ENCODE peak calls at places on chromosomes 16 and 17, in four cellular contexts. U is CD4-positive, alpha-beta T cell; D is SK-N-SH; G is AG09319. X is an unnamed sample.
A peak's percentile ranks its signal among the peaks of the same experiment; 100 is the strongest.

GRCh38 chr16:89565506-89566372 is 5.3 kb downstream of the RPL13 start:
- DNase-seq in G (no peak), D (peak; percentile 84), U (peak; percentile 57), X (peak; percentile 72)

GRCh38 chr17:6599364-6599763 is 41.1 kb downstream of the KIAA0753 start:
- DNase-seq in G (no peak), D (no peak), U (no peak), X (no peak)

GRCh38 chr16:49158029-49158642 is 123.5 kb downstream of the CBLN1 start:
- DNase-seq in U (no peak), D (no peak), G (no peak), X (no peak)

GRCh38 chr17:1736348-1737281 is 6.1 kb upstream of the SERPINF2 start:
- DNase-seq in D (peak; percentile 43), U (no peak), G (no peak), X (no peak)

GRCh38 chr17:4204676-4205075 is 59.1 kb downstream of the ANKFY1 start:
- DNase-seq in D (no peak), G (peak; percentile 83), U (no peak), X (no peak)

GRCh38 chr16:57889960-57890751 is 80.8 kb downstream of the CNGB1 start:
- DNase-seq in G (peak; percentile 28), U (no peak), D (no peak), X (no peak)

GRCh38 chr16:84332975-84333684 is 35.2 kb upstream of the ATP2C2 start:
- DNase-seq in U (no peak), D (no peak), G (no peak), X (no peak)

GRCh38 chr17:14211778-14212177 is 24.9 kb downstream of the CDRT15 start:
- DNase-seq in U (peak; percentile 66), G (no peak), D (no peak), X (no peak)

GRCh38 chr16:66988197-66988788 is at the start of gene CES4A:
- DNase-seq in U (no peak), D (no peak), G (peak; percentile 68), X (no peak)

GRCh38 chr16:19400709-19401108 is 17.0 kb upstream of the TMC5 start:
- DNase-seq in D (no peak), G (no peak), U (no peak), X (no peak)

GRCh38 chr17:59756236-59756818 is 48.9 kb downstream of the VMP1 start:
- DNase-seq in G (no peak), D (no peak), U (no peak), X (no peak)

GRCh38 chr17:31319253-31319661 is 2.2 kb downstream of the EVI2A start:
- DNase-seq in G (no peak), D (no peak), U (no peak), X (no peak)

GRCh38 chr16:50862818-50863672 is 121.2 kb downstream of the CYLD start:
- DNase-seq in U (no peak), G (no peak), D (peak; percentile 45), X (peak; percentile 39)

GRCh38 chr16:81778861-81779539 is at the start of gene PLCG2:
- DNase-seq in U (peak; percentile 58), D (peak; percentile 75), G (no peak), X (peak; percentile 72)

GRCh38 chr16:85441890-85442670 is 171.0 kb upstream of the GSE1 start:
- DNase-seq in G (no peak), U (no peak), D (no peak), X (no peak)

GRCh38 chr16:85440744-85441143 is 172.4 kb upstream of the GSE1 start:
- DNase-seq in D (no peak), U (no peak), G (no peak), X (no peak)

GRCh38 chr16:85443531-85443930 is 169.6 kb upstream of the GSE1 start:
- DNase-seq in U (no peak), D (no peak), G (no peak), X (no peak)

GRCh38 chr16:85443116-85443515 is 170.0 kb upstream of the GSE1 start:
- DNase-seq in U (no peak), D (no peak), G (no peak), X (no peak)

DNA sequence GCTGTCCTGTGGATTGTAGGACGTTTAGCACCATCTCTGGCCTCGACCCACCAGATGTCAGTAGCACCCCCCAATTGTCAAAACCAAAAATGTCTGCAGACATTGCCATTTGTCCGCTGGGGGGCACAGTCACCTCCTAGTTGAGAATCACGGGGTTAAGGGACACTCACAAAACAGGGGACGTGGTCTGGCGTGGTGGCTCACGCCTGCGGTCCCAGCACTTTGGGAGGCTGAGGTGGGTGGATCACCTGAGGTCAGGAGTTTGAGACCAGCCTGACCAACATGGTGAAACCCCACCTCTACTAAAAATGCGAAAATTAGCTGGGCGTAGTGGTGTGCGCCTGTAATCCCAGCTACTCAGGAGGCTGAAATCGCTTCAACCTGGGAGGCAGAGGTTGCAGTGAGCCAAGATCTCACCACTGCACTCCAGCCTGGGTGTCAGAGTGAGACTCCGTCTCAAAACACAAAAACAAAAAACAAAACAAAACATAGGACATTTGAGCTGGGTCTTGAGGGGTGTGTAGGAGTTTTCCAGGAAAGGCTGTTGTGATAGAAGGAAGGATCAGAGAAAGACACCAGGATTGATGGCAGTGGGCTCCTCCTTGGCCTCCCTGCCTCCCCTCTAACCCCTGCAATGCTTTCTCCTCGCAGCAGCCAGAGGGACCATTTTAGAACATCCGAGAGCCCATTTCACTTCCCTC is 171.8 kb upstream of the GSE1 start:
- DNase-seq in G (no peak), U (no peak), D (no peak), X (no peak)
- TF ChIP-seq CTCF in G (no peak), U (no peak), D (no peak), X (no peak)

DNA sequence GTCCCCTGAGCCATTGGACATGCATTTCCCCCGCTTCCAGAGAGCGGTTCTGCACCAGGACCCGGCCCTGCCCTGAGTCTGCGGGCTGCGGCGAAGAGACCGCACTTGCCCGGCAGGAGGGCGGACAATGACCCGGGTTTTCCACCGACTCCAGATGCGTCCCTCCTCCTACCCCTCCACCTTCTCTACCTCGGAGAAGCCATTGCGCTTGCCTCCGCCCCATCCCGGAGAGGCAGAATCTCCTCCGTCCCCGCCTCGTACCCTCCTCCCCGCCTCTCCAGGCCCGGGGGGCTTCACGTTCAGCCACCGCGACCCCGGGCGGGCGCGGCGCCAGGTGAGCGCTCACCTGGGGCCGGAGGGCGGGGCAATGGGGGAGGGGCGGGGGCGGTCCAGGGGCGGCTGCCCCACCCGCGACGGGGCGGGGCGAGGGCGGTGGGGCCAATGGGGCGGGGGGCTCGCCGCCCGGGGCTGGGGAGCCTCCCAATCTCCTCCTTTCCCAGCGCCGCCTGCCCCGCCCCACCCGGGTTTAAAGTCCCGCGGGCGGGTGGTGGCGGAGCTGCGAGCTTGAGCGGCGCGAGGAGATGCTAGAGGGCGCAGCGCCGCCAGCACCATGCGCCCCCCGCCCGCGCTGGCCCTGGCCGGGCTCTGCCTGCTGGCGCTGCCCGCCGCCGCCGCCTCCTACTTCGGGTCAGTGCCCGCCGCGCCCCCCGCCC is at the start of gene WNT9B:
- DNase-seq in D (peak; percentile 90), U (no peak), G (no peak), X (peak; percentile 51)
- TF ChIP-seq CTCF in D (peak; percentile 17), U (no peak), G (no peak), X (no peak)

DNA sequence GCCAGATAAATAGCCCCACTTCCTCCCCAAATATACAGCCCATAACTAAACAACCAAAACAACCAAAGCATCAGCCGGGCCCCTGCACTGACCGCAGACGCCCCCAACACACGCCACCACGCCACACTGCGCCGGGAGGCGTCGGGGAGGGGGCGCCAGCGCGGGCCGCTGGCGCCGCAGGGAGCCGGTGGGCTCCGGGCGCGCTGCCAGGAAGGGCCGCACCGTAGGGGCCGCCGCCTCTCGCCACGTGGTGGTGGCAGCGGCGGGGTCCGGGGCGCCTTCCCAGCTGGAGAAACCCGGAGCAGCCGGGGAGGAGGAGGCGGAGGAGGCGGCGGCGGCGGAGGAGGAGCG is 319 bp upstream of the TBKBP1 start:
- DNase-seq in D (no peak), U (no peak), G (no peak), X (peak; percentile 82)
- TF ChIP-seq CTCF in D (peak; percentile 5), U (no peak), G (no peak), X (no peak)

GRCh38 chr17:39979865-39980401 is 674 bp upstream of the PSMD3 start:
- DNase-seq in U (no peak), D (peak; percentile 67), G (no peak), X (peak; percentile 29)
- TF ChIP-seq CTCF in U (no peak), D (no peak), G (no peak), X (no peak)

GRCh38 chr17:74305865-74306654 is 20.0 kb upstream of the KIF19 start:
- DNase-seq in D (no peak), G (no peak), U (no peak), X (no peak)
- TF ChIP-seq CTCF in D (no peak), G (no peak), U (no peak), X (peak; percentile 19)

GRCh38 chr16:64362193-64362592 is 759.7 kb downstream of the CDH11 start:
- DNase-seq in U (no peak), D (no peak), G (no peak), X (no peak)

GRCh38 chr16:64364894-64365293 is 757.0 kb downstream of the CDH11 start:
- DNase-seq in G (no peak), U (no peak), D (no peak), X (no peak)

GRCh38 chr16:64365448-64365858 is 756.4 kb downstream of the CDH11 start:
- DNase-seq in D (no peak), U (no peak), G (no peak), X (no peak)

DNA sequence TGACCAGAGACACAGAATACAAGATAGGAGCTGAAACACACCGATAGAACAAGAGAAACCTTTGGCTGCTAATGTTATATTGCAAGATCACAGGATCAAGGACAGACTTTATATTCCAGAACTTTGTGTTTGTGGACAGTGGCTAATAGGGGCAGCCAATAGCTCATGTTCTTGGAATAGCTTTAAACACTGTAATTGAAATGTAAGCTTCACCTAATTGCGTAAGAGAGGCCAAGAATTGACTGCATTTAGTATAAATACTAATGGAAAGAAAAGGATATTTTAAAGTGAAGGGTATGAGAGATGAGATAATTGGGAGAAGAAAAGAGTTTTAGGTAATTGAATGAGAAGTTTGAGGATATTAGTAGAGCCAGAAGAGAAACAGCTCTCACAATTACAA is 758.8 kb downstream of the CDH11 start:
- DNase-seq in U (no peak), G (no peak), D (no peak), X (no peak)
- TF ChIP-seq CTCF in U (no peak), G (no peak), D (no peak), X (no peak)

GRCh38 chr16:28553776-28554633 is at the start of gene SGF29:
- DNase-seq in U (peak; percentile 93), G (peak; percentile 81), D (peak; percentile 99), X (peak; percentile 89)
- TF ChIP-seq CTCF in U (peak; percentile 34), G (peak; percentile 24), D (peak; percentile 31), X (no peak)

GRCh38 chr16:74766729-74767128 is 7.9 kb downstream of the FA2H start:
- DNase-seq in D (no peak), U (no peak), G (no peak), X (no peak)
- TF ChIP-seq CTCF in D (peak; percentile 14), U (no peak), G (no peak), X (no peak)

DNA sequence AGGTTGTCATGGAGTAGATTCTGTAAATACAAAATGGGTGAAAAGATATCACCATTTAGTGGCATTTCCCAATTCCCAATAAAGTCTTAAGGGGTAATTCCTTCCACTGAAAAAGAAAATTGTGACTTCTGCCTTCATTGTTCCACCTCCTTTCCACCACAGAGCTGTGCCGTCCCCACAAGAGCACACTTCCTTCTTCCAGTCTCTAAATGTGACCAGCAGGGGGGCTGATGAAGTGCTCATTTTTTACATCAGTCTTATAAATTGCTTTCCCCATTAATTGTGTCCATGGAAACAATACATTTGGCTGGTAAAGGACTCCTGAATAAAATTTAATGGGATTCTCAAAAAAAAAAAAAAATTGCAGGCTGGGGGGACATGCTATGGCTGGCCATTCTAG is 260.8 kb upstream of the PSMD7 start:
- DNase-seq in G (no peak), U (no peak), D (peak; percentile 62), X (no peak)
- TF ChIP-seq CTCF in G (peak; percentile 35), U (no peak), D (peak; percentile 37), X (peak; percentile 49)

X was measured in glutamatergic neuron.